ENCODE peak calls at places on chromosomes 1 and 21, in eight cellular contexts. One of them, this sample, is unnamed.

GRCh38 chr1:86155061-86155806 is 1.3 kb downstream of the COL24A1 start:
- DNase-seq in kidney glomerular epithelial cell: no peak
- DNase-seq in ovary: peak
- DNase-seq in caudate nucleus: no peak
- DNase-seq in GM23338: peak
- DNase-seq in pancreas: peak
- DNase-seq in NCI-H1105 treated with DMSO at 0.1 percent for 48 hours: no peak
- DNase-seq in HT-29: no peak
- DNase-seq in this sample: peak

GRCh38 chr1:59601032-59601431 is 213.7 kb upstream of the HOOK1 start:
- DNase-seq in NCI-H1105 treated with DMSO at 0.1 percent for 48 hours: no peak
- DNase-seq in HT-29: no peak
- DNase-seq in ovary: no peak
- DNase-seq in kidney glomerular epithelial cell: peak
- DNase-seq in GM23338: peak
- DNase-seq in pancreas: no peak
- DNase-seq in caudate nucleus: no peak
- DNase-seq in this sample: no peak

GRCh38 chr1:27789511-27790154 is 16.6 kb downstream of the STX12 start:
- DNase-seq in kidney glomerular epithelial cell: no peak
- DNase-seq in NCI-H1105 treated with DMSO at 0.1 percent for 48 hours: no peak
- DNase-seq in GM23338: no peak
- DNase-seq in ovary: no peak
- DNase-seq in caudate nucleus: no peak
- DNase-seq in pancreas: no peak
- DNase-seq in HT-29: no peak
- DNase-seq in this sample: no peak

GRCh38 chr1:238484121-238484520 is 593.4 kb upstream of the ZP4 start:
- DNase-seq in pancreas: no peak
- DNase-seq in ovary: no peak
- DNase-seq in GM23338: no peak
- DNase-seq in caudate nucleus: no peak
- DNase-seq in NCI-H1105 treated with DMSO at 0.1 percent for 48 hours: no peak
- DNase-seq in kidney glomerular epithelial cell: no peak
- DNase-seq in HT-29: no peak
- DNase-seq in this sample: no peak

GRCh38 chr21:36029309-36029708 is 31.0 kb downstream of the SETD4 start:
- DNase-seq in ovary: no peak
- DNase-seq in HT-29: no peak
- DNase-seq in kidney glomerular epithelial cell: no peak
- DNase-seq in GM23338: no peak
- DNase-seq in NCI-H1105 treated with DMSO at 0.1 percent for 48 hours: no peak
- DNase-seq in caudate nucleus: no peak
- DNase-seq in pancreas: no peak
- DNase-seq in this sample: no peak

GRCh38 chr1:36306902-36307456 is 811 bp downstream of the SH3D21 start:
- DNase-seq in HT-29: peak
- DNase-seq in GM23338: peak
- DNase-seq in NCI-H1105 treated with DMSO at 0.1 percent for 48 hours: peak
- DNase-seq in kidney glomerular epithelial cell: peak
- DNase-seq in pancreas: peak
- DNase-seq in caudate nucleus: peak
- DNase-seq in ovary: peak
- DNase-seq in this sample: peak

GRCh38 chr1:204868340-204868700 is 2.3 kb upstream of the NFASC start:
- DNase-seq in GM23338: peak
- DNase-seq in pancreas: no peak
- DNase-seq in caudate nucleus: peak
- DNase-seq in NCI-H1105 treated with DMSO at 0.1 percent for 48 hours: no peak
- DNase-seq in ovary: no peak
- DNase-seq in kidney glomerular epithelial cell: no peak
- DNase-seq in HT-29: no peak
- DNase-seq in this sample: no peak

GRCh38 chr1:56223962-56224361 is 355.4 kb downstream of the PLPP3 start:
- DNase-seq in HT-29: no peak
- DNase-seq in caudate nucleus: no peak
- DNase-seq in kidney glomerular epithelial cell: no peak
- DNase-seq in NCI-H1105 treated with DMSO at 0.1 percent for 48 hours: no peak
- DNase-seq in pancreas: no peak
- DNase-seq in ovary: no peak
- DNase-seq in GM23338: no peak
- DNase-seq in this sample: no peak

GRCh38 chr1:41682845-41683630 is 198.6 kb upstream of the EDN2 start:
- DNase-seq in kidney glomerular epithelial cell: no peak
- DNase-seq in caudate nucleus: no peak
- DNase-seq in ovary: no peak
- DNase-seq in pancreas: no peak
- DNase-seq in HT-29: no peak
- DNase-seq in GM23338: no peak
- DNase-seq in NCI-H1105 treated with DMSO at 0.1 percent for 48 hours: no peak
- DNase-seq in this sample: no peak

GRCh38 chr1:222266223-222267215 is 281.4 kb downstream of the HHIPL2 start:
- DNase-seq in GM23338: peak
- DNase-seq in HT-29: no peak
- DNase-seq in NCI-H1105 treated with DMSO at 0.1 percent for 48 hours: no peak
- DNase-seq in kidney glomerular epithelial cell: peak
- DNase-seq in pancreas: no peak
- DNase-seq in caudate nucleus: no peak
- DNase-seq in ovary: peak
- DNase-seq in this sample: no peak

GRCh38 chr1:22773981-22774471 is 63.4 kb downstream of the EPHB2 start:
- DNase-seq in ovary: peak
- DNase-seq in caudate nucleus: peak
- DNase-seq in NCI-H1105 treated with DMSO at 0.1 percent for 48 hours: peak
- DNase-seq in kidney glomerular epithelial cell: no peak
- DNase-seq in pancreas: no peak
- DNase-seq in GM23338: no peak
- DNase-seq in HT-29: no peak
- DNase-seq in this sample: no peak

GRCh38 chr1:90200637-90201235 is 205.8 kb downstream of the ZNF326 start:
- DNase-seq in GM23338: no peak
- DNase-seq in NCI-H1105 treated with DMSO at 0.1 percent for 48 hours: no peak
- DNase-seq in pancreas: no peak
- DNase-seq in HT-29: no peak
- DNase-seq in kidney glomerular epithelial cell: no peak
- DNase-seq in ovary: no peak
- DNase-seq in caudate nucleus: no peak
- DNase-seq in this sample: no peak

GRCh38 chr1:110555807-110556470 is 37.0 kb upstream of the KCNA10 start:
- DNase-seq in GM23338: peak
- DNase-seq in pancreas: peak
- DNase-seq in caudate nucleus: peak
- DNase-seq in HT-29: peak
- DNase-seq in ovary: peak
- DNase-seq in kidney glomerular epithelial cell: no peak
- DNase-seq in NCI-H1105 treated with DMSO at 0.1 percent for 48 hours: peak
- DNase-seq in this sample: no peak